ENCODE peak calls at places on chromosome 9, in six cellular contexts. R is breast epithelium, T is cardiac muscle cell, J is left ventricle myocardium inferior, A is colonic mucosa, Y is BJ. W is an unnamed sample.

GRCh38 chr9:133788819-133789733 is 50.9 kb upstream of the SARDH start:
- DNase-seq in R (no peak), T (no peak), J (peak; percentile 39), A (peak; percentile 73), Y (no peak), W (no peak)

GRCh38 chr9:127074561-127075548 is 47.6 kb downstream of the ANGPTL2 start:
- DNase-seq in R (no peak), T (no peak), J (no peak), A (no peak), Y (no peak), W (no peak)

GRCh38 chr9:90966475-90967150 is 165.0 kb downstream of the SYK start:
- DNase-seq in R (no peak), T (no peak), J (no peak), A (no peak), Y (no peak), W (no peak)

GRCh38 chr9:115063058-115063850 is 54.7 kb downstream of the TNC start:
- DNase-seq in R (no peak), T (no peak), J (no peak), A (no peak), Y (peak; percentile 27), W (no peak)

GRCh38 chr9:71638627-71639026 is 129.7 kb downstream of the CEMIP2 start:
- DNase-seq in R (no peak), T (no peak), J (no peak), A (no peak), Y (no peak), W (peak; percentile 67)

GRCh38 chr9:5425006-5425628 is 12.6 kb downstream of the PLGRKT start:
- DNase-seq in R (no peak), T (no peak), J (no peak), A (no peak), Y (no peak), W (no peak)

GRCh38 chr9:130794923-130795495 is 40.0 kb upstream of the ABL1 start:
- DNase-seq in R (no peak), T (no peak), J (no peak), A (no peak), Y (peak; percentile 9), W (no peak)

GRCh38 chr9:4353236-4353635 is 53.4 kb upstream of the GLIS3 start:
- DNase-seq in R (peak; percentile 61), T (no peak), J (no peak), A (no peak), Y (no peak), W (no peak)

GRCh38 chr9:125701351-125701750 is 5.7 kb downstream of the MAPKAP1 start:
- DNase-seq in R (no peak), T (no peak), J (no peak), A (no peak), Y (peak; percentile 19), W (no peak)

GRCh38 chr9:92196909-92197308 is 81.7 kb upstream of the SPTLC1 start:
- DNase-seq in R (no peak), T (no peak), J (no peak), A (no peak), Y (no peak), W (no peak)

GRCh38 chr9:68500457-68501158 is 40.1 kb downstream of the TMEM252 start:
- DNase-seq in R (no peak), T (no peak), J (no peak), A (no peak), Y (peak; percentile 36), W (no peak)

GRCh38 chr9:33019797-33020196 is 5.3 kb upstream of the DNAJA1 start:
- DNase-seq in R (no peak), T (no peak), J (no peak), A (no peak), Y (no peak), W (no peak)

GRCh38 chr9:107131108-107131799 is 151.8 kb upstream of the RAD23B start:
- DNase-seq in R (no peak), T (no peak), J (no peak), A (no peak), Y (no peak), W (no peak)

GRCh38 chr9:70263421-70263820 is 4.6 kb downstream of the SMC5 start:
- DNase-seq in R (no peak), T (no peak), J (no peak), A (no peak), Y (no peak), W (no peak)

GRCh38 chr9:125495137-125496119 is 211.6 kb downstream of the MAPKAP1 start:
- DNase-seq in R (no peak), T (no peak), J (no peak), A (no peak), Y (no peak), W (no peak)

GRCh38 chr9:106731910-106732309 is 131.1 kb upstream of the ZNF462 start:
- DNase-seq in R (no peak), T (no peak), J (no peak), A (no peak), Y (no peak), W (no peak)

GRCh38 chr9:14992025-14992424 is 81.8 kb upstream of the FREM1 start:
- DNase-seq in R (no peak), T (no peak), J (no peak), A (no peak), Y (no peak), W (no peak)

GRCh38 chr9:17609312-17610005 is 30.6 kb downstream of the SH3GL2 start:
- DNase-seq in R (no peak), T (no peak), J (no peak), A (no peak), Y (no peak), W (no peak)

GRCh38 chr9:6128030-6128429 is 87.6 kb upstream of the IL33 start:
- DNase-seq in R (no peak), T (no peak), J (no peak), A (no peak), Y (no peak), W (no peak)

GRCh38 chr9:90858505-90858904 is 56.9 kb downstream of the SYK start:
- DNase-seq in R (no peak), T (no peak), J (no peak), A (no peak), Y (no peak), W (no peak)

GRCh38 chr9:123432331-123433236 is 76.6 kb downstream of the CRB2 start:
- DNase-seq in R (peak; percentile 19), T (no peak), J (no peak), A (no peak), Y (no peak), W (no peak)

GRCh38 chr9:16501726-16502125 is 368.7 kb downstream of the BNC2 start:
- DNase-seq in R (no peak), T (no peak), J (no peak), A (no peak), Y (no peak), W (no peak)

GRCh38 chr9:135217836-135218235 is 130.4 kb downstream of the OLFM1 start:
- DNase-seq in R (no peak), T (no peak), J (no peak), A (no peak), Y (no peak), W (no peak)

GRCh38 chr9:7451062-7451461 is 348.5 kb downstream of the DMAC1 start:
- DNase-seq in R (no peak), T (no peak), J (no peak), A (no peak), Y (no peak), W (no peak)

GRCh38 chr9:120412425-120412951 is 167.5 kb downstream of the CDK5RAP2 start:
- DNase-seq in R (no peak), T (no peak), J (no peak), A (no peak), Y (peak; percentile 69), W (peak; percentile 63)

GRCh38 chr9:126802343-126803059 is 2.3 kb upstream of the ZBTB43 start:
- DNase-seq in R (no peak), T (no peak), J (no peak), A (no peak), Y (no peak), W (no peak)

GRCh38 chr9:5608298-5609254 is 20.3 kb upstream of the RIC1 start:
- DNase-seq in R (no peak), T (no peak), J (no peak), A (no peak), Y (no peak), W (no peak)

DNA sequence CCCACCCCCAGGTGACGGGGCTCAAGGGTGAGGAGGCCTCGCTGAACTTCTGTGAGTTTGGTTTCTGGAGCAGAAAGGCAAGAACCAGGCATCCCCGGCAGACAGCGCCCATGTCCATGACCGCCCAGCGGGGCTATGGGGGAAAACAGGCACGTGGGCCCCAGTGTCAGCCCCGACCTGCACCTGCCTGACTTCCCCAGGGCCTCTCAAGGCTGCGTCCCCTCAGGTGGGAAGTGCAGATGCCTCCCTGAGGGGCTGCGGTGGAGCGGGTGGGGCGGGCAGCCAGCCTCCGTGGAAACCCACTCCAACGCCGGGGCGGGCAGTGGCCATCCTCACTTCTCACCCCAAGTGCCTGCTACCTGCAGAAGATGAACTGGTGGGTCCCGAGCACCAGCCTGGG is 6.9 kb upstream of the CARD9 start:
- DNase-seq in R (no peak), T (no peak), J (no peak), A (no peak), Y (no peak), W (no peak)
- H3K36me3 ChIP-seq in R (no peaks in the 10 kb centered on the region), T (peaks cover 4% of the 10 kb centered on the region), J (peaks cover 55% of the 10 kb centered on the region), A (no peaks in the 10 kb centered on the region), Y (peaks cover 33% of the 10 kb centered on the region), W (peaks cover 19% of the 10 kb centered on the region)

DNA sequence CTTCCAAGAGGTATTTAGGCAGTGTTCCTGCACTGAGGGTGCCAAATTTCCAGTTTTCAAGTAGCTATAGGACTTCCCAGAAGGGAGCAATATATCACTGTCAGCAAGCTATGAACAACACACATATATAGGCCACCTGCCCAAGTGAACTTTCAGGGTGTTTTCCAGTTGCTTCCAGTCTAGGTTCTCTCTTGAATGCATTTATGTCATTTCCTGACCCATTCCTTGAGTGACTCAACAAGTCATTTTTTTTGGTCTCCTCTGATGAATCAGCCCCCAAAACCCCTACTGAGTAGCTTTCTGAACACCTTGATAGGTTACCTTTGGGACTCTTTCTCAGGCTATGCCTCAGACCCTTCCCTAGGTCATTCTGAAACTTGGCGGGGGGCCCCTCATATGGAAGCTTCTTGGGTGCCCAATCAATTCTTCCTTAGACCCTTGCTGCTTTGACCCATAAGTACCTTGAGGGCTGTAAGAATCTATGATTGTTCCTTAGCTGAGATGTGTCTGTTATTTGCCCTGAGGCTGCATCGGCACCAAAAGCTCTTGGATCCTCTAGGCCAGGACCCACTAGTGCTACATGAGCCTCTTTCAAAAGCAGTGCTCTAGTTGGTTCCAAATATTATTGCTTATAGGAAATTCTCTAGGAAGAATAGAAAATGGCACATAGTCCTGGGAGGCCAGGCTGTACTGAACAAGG is 12.4 kb downstream of the DNAJB5 start:
- DNase-seq in R (no peak), T (no peak), J (no peak), A (no peak), Y (no peak), W (peak; percentile 4)
- H3K4me3 ChIP-seq in R (no peak overlapping the region), T (no peak overlapping the region), J (no peak overlapping the region), A (no peak overlapping the region), Y (no peak overlapping the region), W (no peak overlapping the region)

DNA sequence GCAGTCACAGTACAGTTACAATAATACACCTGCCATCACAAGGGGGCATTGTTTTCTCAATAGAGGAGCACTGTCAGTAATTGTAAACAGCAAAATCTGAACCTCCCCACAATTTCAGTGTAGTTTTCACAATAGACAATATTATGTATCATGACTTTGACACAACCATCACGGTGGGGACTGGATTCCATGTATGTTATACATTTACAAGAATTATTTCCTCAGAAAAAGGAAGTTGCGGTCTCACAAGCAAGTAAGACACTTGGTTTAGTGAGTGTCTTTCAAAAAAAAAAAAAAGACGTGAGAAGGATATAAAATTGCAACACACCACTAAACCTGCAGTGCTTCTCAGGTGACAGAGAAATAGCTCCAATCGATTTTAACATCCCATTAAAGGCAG is 586.2 kb downstream of the PTPRD start:
- DNase-seq in R (no peak), T (no peak), J (no peak), A (no peak), Y (no peak), W (no peak)
- TF ChIP-seq CTCF in R (no peak), T (no peak), J (no peak), A (no peak), Y (no peak), W (no peak)

GRCh38 chr9:100448266-100448665 is 21.3 kb downstream of the MSANTD3 start:
- DNase-seq in R (no peak), T (no peak), J (no peak), A (no peak), Y (no peak), W (no peak)
- H3K36me3 ChIP-seq in R (no peaks in the 10 kb centered on the region), T (peaks cover 6% of the 10 kb centered on the region), J (peaks cover 27% of the 10 kb centered on the region), A (no peaks in the 10 kb centered on the region), Y (peaks cover 2% of the 10 kb centered on the region), W (peaks cover 18% of the 10 kb centered on the region)

W was measured in right atrium auricular region.